ENCODE peak calls at places on chromosome 21, in five cellular contexts. One of them, this sample, is unnamed.

GRCh38 chr21:28742527-28742926 is 250.2 kb downstream of the LTN1 start:
- DNase-seq in body of pancreas: no peak
- DNase-seq in breast epithelium: no peak
- DNase-seq in gastrocnemius medialis: no peak
- DNase-seq in A549: no peak
- DNase-seq in this sample: no peak

GRCh38 chr21:34743831-34744230 is 75.0 kb downstream of the CLIC6 start:
- DNase-seq in breast epithelium: peak; percentile 65
- DNase-seq in body of pancreas: peak; percentile 36
- DNase-seq in gastrocnemius medialis: no peak
- DNase-seq in A549: no peak
- DNase-seq in this sample: peak; percentile 68

GRCh38 chr21:37619464-37619974 is 252.9 kb downstream of the DYRK1A start:
- DNase-seq in gastrocnemius medialis: no peak
- DNase-seq in breast epithelium: no peak
- DNase-seq in A549: no peak
- DNase-seq in body of pancreas: no peak
- DNase-seq in this sample: peak; percentile 21

GRCh38 chr21:36330904-36331303 is 10.9 kb downstream of the MORC3 start:
- DNase-seq in breast epithelium: no peak
- DNase-seq in A549: peak; percentile 53
- DNase-seq in body of pancreas: peak; percentile 62
- DNase-seq in gastrocnemius medialis: no peak
- DNase-seq in this sample: no peak

GRCh38 chr21:15301014-15301413 is 236.2 kb upstream of the NRIP1 start:
- DNase-seq in gastrocnemius medialis: peak; percentile 43
- DNase-seq in A549: peak; percentile 46
- DNase-seq in body of pancreas: no peak
- DNase-seq in breast epithelium: no peak
- DNase-seq in this sample: peak; percentile 54

GRCh38 chr21:37079211-37079824 is 6.3 kb downstream of the TTC3 start:
- DNase-seq in body of pancreas: no peak
- DNase-seq in gastrocnemius medialis: no peak
- DNase-seq in A549: no peak
- DNase-seq in breast epithelium: no peak
- DNase-seq in this sample: no peak

GRCh38 chr21:35164971-35165483 is 115.9 kb upstream of the RUNX1 start:
- DNase-seq in breast epithelium: no peak
- DNase-seq in A549: no peak
- DNase-seq in gastrocnemius medialis: no peak
- DNase-seq in body of pancreas: no peak
- DNase-seq in this sample: no peak

GRCh38 chr21:44958471-44959191 is 18.8 kb downstream of the SLX9 start:
- DNase-seq in gastrocnemius medialis: peak; percentile 37
- DNase-seq in A549: no peak
- DNase-seq in body of pancreas: peak; percentile 69
- DNase-seq in breast epithelium: peak; percentile 87
- DNase-seq in this sample: peak; percentile 93

GRCh38 chr21:38255718-38256117 is 1.1 kb upstream of the KCNJ15 start:
- DNase-seq in A549: no peak
- DNase-seq in breast epithelium: no peak
- DNase-seq in body of pancreas: no peak
- DNase-seq in gastrocnemius medialis: no peak
- DNase-seq in this sample: no peak

GRCh38 chr21:36105327-36105842 is 29.5 kb upstream of the CBR3 start:
- DNase-seq in A549: no peak
- DNase-seq in breast epithelium: no peak
- DNase-seq in gastrocnemius medialis: no peak
- DNase-seq in body of pancreas: no peak
- DNase-seq in this sample: no peak

GRCh38 chr21:26952274-26953066 is 14.4 kb downstream of the ADAMTS5 start:
- DNase-seq in A549: no peak
- DNase-seq in gastrocnemius medialis: no peak
- DNase-seq in body of pancreas: no peak
- DNase-seq in breast epithelium: no peak
- DNase-seq in this sample: no peak

GRCh38 chr21:7952648-7953047 is 2568.7 kb upstream of the TPTE start:
- DNase-seq in breast epithelium: no peak
- DNase-seq in gastrocnemius medialis: no peak
- DNase-seq in A549: no peak
- DNase-seq in body of pancreas: no peak
- DNase-seq in this sample: no peak

GRCh38 chr21:31293986-31294385 is 50.1 kb downstream of the TIAM1 start:
- DNase-seq in gastrocnemius medialis: no peak
- DNase-seq in breast epithelium: no peak
- DNase-seq in A549: peak; percentile 13
- DNase-seq in body of pancreas: no peak
- DNase-seq in this sample: no peak

GRCh38 chr21:46191257-46191685 is 7.0 kb upstream of the SPATC1L start:
- DNase-seq in breast epithelium: peak; percentile 48
- DNase-seq in gastrocnemius medialis: peak; percentile 57
- DNase-seq in A549: no peak
- DNase-seq in body of pancreas: peak; percentile 29
- DNase-seq in this sample: peak; percentile 67

GRCh38 chr21:45538381-45539045 is 3.7 kb downstream of the SLC19A1 start:
- DNase-seq in breast epithelium: peak; percentile 37
- DNase-seq in A549: no peak
- DNase-seq in body of pancreas: no peak
- DNase-seq in gastrocnemius medialis: no peak
- DNase-seq in this sample: peak; percentile 82

DNA sequence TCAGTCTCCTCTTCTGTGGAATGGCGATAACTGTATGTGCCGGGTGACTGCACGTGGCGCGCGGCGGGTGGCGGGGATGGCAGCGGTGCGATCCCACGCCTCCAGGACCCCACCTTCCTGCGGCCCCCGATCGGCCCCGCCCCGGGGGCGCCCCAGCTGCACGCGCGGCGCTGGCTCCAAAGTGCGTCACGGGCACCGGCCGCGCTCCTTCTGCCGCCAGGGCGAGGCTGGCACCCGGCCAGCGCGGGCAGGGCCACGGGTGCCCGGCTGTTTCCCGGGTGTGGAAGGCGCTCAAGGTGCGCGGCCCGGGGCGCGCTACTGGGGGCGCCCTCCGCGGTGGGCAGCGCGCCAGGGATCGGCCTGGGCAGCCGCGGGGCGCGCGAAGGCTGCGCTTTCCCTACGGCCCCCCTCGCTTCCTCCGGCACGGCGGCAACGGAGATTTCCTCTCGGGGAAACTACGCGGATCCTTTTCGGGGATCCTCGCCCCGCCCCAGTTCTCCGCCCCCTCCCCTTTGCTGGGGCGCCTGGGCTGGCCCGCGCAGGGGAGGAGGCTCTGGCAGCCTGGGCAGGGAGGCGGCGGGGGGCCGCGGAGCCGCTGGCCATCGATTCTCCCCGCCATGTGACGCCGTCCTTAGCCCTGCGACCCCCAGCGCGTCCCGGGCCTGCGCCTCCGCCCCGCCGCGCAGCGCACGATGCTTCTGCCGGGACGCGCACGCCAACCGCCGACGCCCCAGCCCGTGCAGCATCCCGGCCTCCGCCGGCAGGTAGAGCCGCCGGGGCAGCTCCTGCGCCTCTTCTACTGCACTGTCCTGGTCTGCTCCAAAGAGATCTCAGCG is at the start of gene EVA1C:
- DNase-seq in body of pancreas: peak; percentile 65
- DNase-seq in breast epithelium: peak; percentile 69
- DNase-seq in A549: peak; percentile 58
- DNase-seq in gastrocnemius medialis: peak; percentile 30
- DNase-seq in this sample: peak; percentile 56
- TF ChIP-seq CTCF in body of pancreas: peak; percentile 53
- TF ChIP-seq CTCF in breast epithelium: no peak
- TF ChIP-seq CTCF in A549: no peak
- TF ChIP-seq CTCF in gastrocnemius medialis: peak; percentile 54
- TF ChIP-seq CTCF in this sample: no peak

GRCh38 chr21:39315603-39316002 is 2.2 kb upstream of the BRWD1 start:
- DNase-seq in gastrocnemius medialis: no peak
- DNase-seq in A549: no peak
- DNase-seq in body of pancreas: no peak
- DNase-seq in breast epithelium: no peak
- DNase-seq in this sample: no peak

GRCh38 chr21:39318091-39318959 is 4.9 kb upstream of the BRWD1 start:
- DNase-seq in body of pancreas: no peak
- DNase-seq in gastrocnemius medialis: no peak
- DNase-seq in breast epithelium: no peak
- DNase-seq in A549: no peak
- DNase-seq in this sample: no peak

GRCh38 chr21:39316729-39317128 is 3.3 kb upstream of the BRWD1 start:
- DNase-seq in A549: no peak
- DNase-seq in breast epithelium: no peak
- DNase-seq in body of pancreas: no peak
- DNase-seq in gastrocnemius medialis: no peak
- DNase-seq in this sample: no peak

GRCh38 chr21:39316062-39316461 is 2.6 kb upstream of the BRWD1 start:
- DNase-seq in gastrocnemius medialis: no peak
- DNase-seq in body of pancreas: no peak
- DNase-seq in breast epithelium: no peak
- DNase-seq in A549: no peak
- DNase-seq in this sample: no peak

DNA sequence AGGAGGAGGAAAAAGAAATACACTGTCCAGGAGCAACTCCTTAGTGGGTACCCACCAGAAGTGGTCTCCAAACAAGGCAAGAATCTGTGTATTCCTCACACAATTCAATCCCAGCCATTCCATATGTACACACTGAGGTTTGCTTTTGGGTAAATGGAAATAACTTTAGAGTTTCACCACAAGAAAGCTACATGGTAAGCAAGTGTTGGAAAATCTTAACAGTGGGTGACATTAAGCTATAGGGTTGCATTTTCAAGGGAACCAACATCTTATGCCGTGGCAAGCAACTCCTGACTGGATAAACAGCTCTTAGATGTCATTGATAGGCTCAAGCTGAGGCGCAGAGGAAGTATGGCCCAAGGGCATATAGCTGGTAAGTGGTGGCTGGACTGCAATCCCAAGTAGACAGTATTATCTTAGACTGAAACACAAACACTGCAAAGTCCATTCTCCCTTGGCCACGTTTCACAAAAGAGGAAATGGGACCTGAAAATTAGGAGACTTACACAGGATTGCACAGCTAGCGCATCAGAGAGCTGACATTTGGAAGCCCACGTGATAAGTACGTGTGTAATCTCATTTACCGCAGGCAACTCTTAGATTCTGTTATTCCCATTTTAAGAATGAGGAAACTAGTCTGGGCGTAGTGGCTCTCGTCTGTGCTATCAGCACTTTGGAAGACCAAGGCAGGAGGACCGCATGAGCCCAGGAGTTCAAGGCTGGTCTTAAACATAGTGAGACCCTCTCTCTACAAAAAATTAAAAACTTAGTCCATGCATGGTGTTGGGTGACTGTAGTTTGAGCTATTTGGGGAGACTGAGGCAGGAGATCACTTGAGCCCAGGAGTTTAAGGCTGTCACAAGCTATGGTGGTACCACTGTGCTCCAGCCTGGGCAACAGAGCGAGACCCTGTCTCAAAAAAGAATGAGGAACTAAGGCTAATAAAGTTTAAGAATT is 4.0 kb upstream of the BRWD1 start:
- DNase-seq in A549: no peak
- DNase-seq in gastrocnemius medialis: no peak
- DNase-seq in breast epithelium: no peak
- DNase-seq in body of pancreas: peak; percentile 53
- DNase-seq in this sample: no peak
- TF ChIP-seq POLR2A in A549: no peak
- TF ChIP-seq POLR2A in gastrocnemius medialis: no peak
- TF ChIP-seq POLR2A in breast epithelium: no peak
- TF ChIP-seq POLR2A in body of pancreas: no peak
- TF ChIP-seq POLR2A in this sample: no peak

GRCh38 chr21:42010507-42011493 is 640 bp upstream of the ZBTB21 start:
- DNase-seq in body of pancreas: peak; percentile 32
- DNase-seq in A549: no peak
- DNase-seq in gastrocnemius medialis: peak; percentile 20
- DNase-seq in breast epithelium: no peak
- DNase-seq in this sample: no peak
- TF ChIP-seq CTCF in body of pancreas: peak; percentile 13
- TF ChIP-seq CTCF in A549: no peak
- TF ChIP-seq CTCF in gastrocnemius medialis: no peak
- TF ChIP-seq CTCF in breast epithelium: no peak
- TF ChIP-seq CTCF in this sample: no peak

GRCh38 chr21:33491373-33492102 is at the start of gene DNAJC28:
- DNase-seq in body of pancreas: peak; percentile 92
- DNase-seq in breast epithelium: peak; percentile 88
- DNase-seq in gastrocnemius medialis: peak; percentile 81
- DNase-seq in A549: peak; percentile 88
- DNase-seq in this sample: peak; percentile 88
- TF ChIP-seq POLR2A in body of pancreas: no peak
- TF ChIP-seq POLR2A in breast epithelium: no peak
- TF ChIP-seq POLR2A in gastrocnemius medialis: peak; percentile 44
- TF ChIP-seq POLR2A in A549: peak; percentile 54
- TF ChIP-seq POLR2A in this sample: no peak

DNA sequence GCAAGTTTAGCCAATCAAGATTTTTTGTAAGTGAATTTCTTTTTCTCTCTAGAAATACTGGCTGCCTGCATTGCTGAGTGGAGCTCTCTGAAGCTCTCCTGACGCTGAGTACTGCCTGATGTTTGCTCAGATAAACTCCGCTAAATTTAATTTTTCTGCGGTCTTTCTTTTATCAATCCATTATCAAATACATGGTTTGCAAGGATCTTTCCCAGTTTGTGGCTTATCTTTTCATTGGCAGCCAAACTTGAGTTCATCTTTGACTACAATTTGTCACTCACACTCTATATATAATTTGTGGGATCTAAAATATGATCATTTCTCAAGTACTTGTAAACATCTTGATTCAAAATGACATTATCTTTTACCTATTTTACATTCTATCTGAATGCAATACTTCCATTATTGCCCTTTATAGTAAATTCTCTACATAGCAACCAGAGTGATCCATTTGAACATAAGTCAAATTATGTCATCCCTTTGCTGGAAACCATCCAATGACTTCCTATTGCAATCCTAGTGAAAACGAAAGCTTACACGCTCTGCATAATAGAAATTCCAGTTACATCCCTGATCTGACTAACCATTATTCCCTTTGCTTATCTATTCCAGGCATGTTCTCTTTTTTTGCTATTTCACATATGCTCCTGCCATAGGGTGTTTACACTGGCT is 2131.6 kb downstream of the MRPL39 start:
- DNase-seq in breast epithelium: no peak
- DNase-seq in A549: no peak
- DNase-seq in gastrocnemius medialis: no peak
- DNase-seq in body of pancreas: no peak
- DNase-seq in this sample: no peak
- TF ChIP-seq CTCF in breast epithelium: no peak
- TF ChIP-seq CTCF in A549: no peak
- TF ChIP-seq CTCF in gastrocnemius medialis: no peak
- TF ChIP-seq CTCF in body of pancreas: no peak
- TF ChIP-seq CTCF in this sample: no peak

This sample was measured in lower leg skin.